ENCODE peak calls at places on chromosomes 5 and 9, in four cellular contexts. G is AML-193; B is stimulated activated CD8-positive, alpha-beta memory T cell treated with anti-CD3 and anti-CD28 coated beads, Interleukin-4, amount 100 ng/mL, for 24 hours; Y is bronchial epithelial cell. R is an unnamed sample.

GRCh38 chr5:157283434-157283833 is 17.5 kb downstream of the CYFIP2 start:
- DNase-seq in Y (no peak), B (no peak), G (peak), R (no peak)

GRCh38 chr5:107979272-107979671 is 308.5 kb upstream of the EFNA5 start:
- DNase-seq in Y (peak), G (no peak), B (no peak), R (no peak)

GRCh38 chr9:116587919-116588318 is 99.2 kb upstream of the TRIM32 start:
- DNase-seq in B (no peak), G (no peak), Y (no peak), R (no peak)

GRCh38 chr9:95457769-95458168 is 59.0 kb downstream of the PTCH1 start:
- DNase-seq in B (no peak), Y (no peak), G (no peak), R (no peak)

GRCh38 chr9:15505927-15506326 is 4.8 kb downstream of the PSIP1 start:
- DNase-seq in B (no peak), Y (no peak), G (peak), R (no peak)

GRCh38 chr5:175698401-175699115 is 40.7 kb downstream of the HRH2 start:
- DNase-seq in Y (no peak), B (no peak), G (no peak), R (no peak)

GRCh38 chr9:2013688-2014087 is 1.5 kb upstream of the SMARCA2 start:
- DNase-seq in Y (peak), B (no peak), G (no peak), R (no peak)

GRCh38 chr9:37969130-37969529 is 65.2 kb upstream of the SLC25A51 start:
- DNase-seq in Y (no peak), G (no peak), B (no peak), R (peak)

GRCh38 chr5:148730272-148730954 is 76.1 kb upstream of the HTR4 start:
- DNase-seq in B (no peak), G (no peak), Y (peak), R (no peak)